ENCODE peak calls at places on chromosomes 3 and 15, in four cellular contexts. One of them, this sample, is unnamed.

GRCh38 chr3:58581328-58582091 is 4.3 kb upstream of the FAM107A start:
- DNase-seq in K562: no peak
- DNase-seq in A549: no peak
- DNase-seq in H1: no peak
- DNase-seq in this sample: no peak

GRCh38 chr3:59191651-59192050 is 141.8 kb upstream of the CFAP20DC start:
- DNase-seq in K562: no peak
- DNase-seq in A549: no peak
- DNase-seq in H1: no peak
- DNase-seq in this sample: no peak

GRCh38 chr3:150385296-150386242 is 22.5 kb upstream of the TSC22D2 start:
- DNase-seq in K562: no peak
- DNase-seq in A549: no peak
- DNase-seq in H1: no peak
- DNase-seq in this sample: no peak

GRCh38 chr15:63350178-63350621 is 31.4 kb downstream of the CA12 start:
- DNase-seq in K562: no peak
- DNase-seq in A549: no peak
- DNase-seq in H1: no peak
- DNase-seq in this sample: no peak

GRCh38 chr3:37762286-37762685 is 99.4 kb upstream of the CTDSPL start:
- DNase-seq in K562: no peak
- DNase-seq in A549: no peak
- DNase-seq in H1: no peak
- DNase-seq in this sample: no peak

GRCh38 chr3:42686832-42687650 is 1.7 kb downstream of the KLHL40 start:
- DNase-seq in K562: no peak
- DNase-seq in A549: no peak
- DNase-seq in H1: no peak
- DNase-seq in this sample: no peak

GRCh38 chr15:50764331-50765201 is 940 bp downstream of the SPPL2A start:
- DNase-seq in K562: no peak
- DNase-seq in A549: no peak
- DNase-seq in H1: no peak
- DNase-seq in this sample: no peak

GRCh38 chr3:44981751-44982150 is 5.7 kb downstream of the EXOSC7 start:
- DNase-seq in K562: no peak
- DNase-seq in A549: no peak
- DNase-seq in H1: no peak
- DNase-seq in this sample: no peak

GRCh38 chr3:62586356-62586755 is 213.0 kb upstream of the FEZF2 start:
- DNase-seq in K562: no peak
- DNase-seq in A549: no peak
- DNase-seq in H1: no peak
- DNase-seq in this sample: no peak

GRCh38 chr15:28021281-28022039 is 77.7 kb downstream of the OCA2 start:
- DNase-seq in K562: peak
- DNase-seq in A549: peak
- DNase-seq in H1: peak
- DNase-seq in this sample: peak

GRCh38 chr15:40397688-40398412 is 7.7 kb upstream of the IVD start:
- DNase-seq in K562: no peak
- DNase-seq in A549: no peak
- DNase-seq in H1: no peak
- DNase-seq in this sample: no peak

GRCh38 chr15:40392986-40393948 is 10.7 kb downstream of the KNSTRN start:
- DNase-seq in K562: no peak
- DNase-seq in A549: no peak
- DNase-seq in H1: no peak
- DNase-seq in this sample: no peak

GRCh38 chr15:40399370-40399769 is 6.2 kb upstream of the IVD start:
- DNase-seq in K562: no peak
- DNase-seq in A549: no peak
- DNase-seq in H1: no peak
- DNase-seq in this sample: no peak

DNA sequence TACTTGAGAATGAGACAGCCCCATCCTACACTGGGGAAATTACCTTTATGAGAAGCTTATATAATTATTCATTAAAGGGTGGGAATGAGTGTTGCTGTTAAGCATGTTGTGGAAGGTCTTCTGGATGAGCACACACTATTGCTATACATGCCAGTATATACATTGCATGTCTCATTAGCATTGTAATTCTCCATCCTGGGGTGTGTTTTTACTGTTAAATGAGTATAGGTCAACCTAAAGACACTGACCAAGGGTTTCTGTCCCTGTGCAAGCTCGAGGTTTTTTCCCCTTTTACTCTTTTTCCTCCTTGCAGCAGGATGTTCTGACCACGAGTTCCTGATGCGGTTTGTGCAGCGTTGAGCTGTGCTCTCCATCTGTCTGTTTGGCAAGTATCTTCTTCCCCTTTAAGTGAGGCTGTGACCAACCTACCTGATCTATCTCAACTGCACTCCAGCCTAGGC is 7.2 kb upstream of the IVD start:
- DNase-seq in K562: no peak
- DNase-seq in A549: no peak
- DNase-seq in H1: no peak
- DNase-seq in this sample: no peak
- TF ChIP-seq PHF8 in K562: no peak
- TF ChIP-seq PHF8 in A549: no peak
- TF ChIP-seq PHF8 in H1: no peak
- TF ChIP-seq PHF8 in this sample: no peak

GRCh38 chr15:69479971-69480370 is 27.4 kb downstream of the RPLP1 start:
- DNase-seq in K562: no peak
- DNase-seq in A549: no peak
- DNase-seq in H1: no peak
- DNase-seq in this sample: no peak

GRCh38 chr15:69482686-69483256 is 30.2 kb downstream of the RPLP1 start:
- DNase-seq in K562: no peak
- DNase-seq in A549: no peak
- DNase-seq in H1: no peak
- DNase-seq in this sample: no peak

GRCh38 chr15:69478259-69478687 is 25.7 kb downstream of the RPLP1 start:
- DNase-seq in K562: peak
- DNase-seq in A549: peak
- DNase-seq in H1: peak
- DNase-seq in this sample: peak

GRCh38 chr15:69484837-69485236 is 32.2 kb downstream of the RPLP1 start:
- DNase-seq in K562: no peak
- DNase-seq in A549: no peak
- DNase-seq in H1: no peak
- DNase-seq in this sample: no peak

DNA sequence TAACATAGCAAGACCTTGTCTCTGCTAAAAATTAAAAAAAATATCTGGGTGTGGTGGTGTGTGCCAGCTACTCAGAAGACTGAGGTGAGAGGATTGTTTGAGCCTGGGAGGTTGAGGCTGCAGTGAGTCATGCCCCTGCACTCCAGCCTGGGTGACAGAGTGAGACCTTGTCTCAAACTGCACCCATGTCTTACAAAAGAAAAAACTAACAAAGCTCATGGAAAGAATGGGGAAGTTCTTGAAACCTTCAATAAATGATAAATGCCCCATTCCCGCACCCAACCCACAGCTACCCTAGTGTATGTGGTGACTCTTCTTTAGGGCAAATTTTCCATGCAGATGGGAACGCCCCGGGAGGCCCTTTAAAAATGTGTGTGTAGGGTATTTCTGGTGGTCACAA is 28.3 kb downstream of the RPLP1 start:
- DNase-seq in K562: no peak
- DNase-seq in A549: no peak
- DNase-seq in H1: no peak
- DNase-seq in this sample: no peak
- TF ChIP-seq PHF8 in K562: no peak
- TF ChIP-seq PHF8 in A549: no peak
- TF ChIP-seq PHF8 in H1: no peak
- TF ChIP-seq PHF8 in this sample: no peak

DNA sequence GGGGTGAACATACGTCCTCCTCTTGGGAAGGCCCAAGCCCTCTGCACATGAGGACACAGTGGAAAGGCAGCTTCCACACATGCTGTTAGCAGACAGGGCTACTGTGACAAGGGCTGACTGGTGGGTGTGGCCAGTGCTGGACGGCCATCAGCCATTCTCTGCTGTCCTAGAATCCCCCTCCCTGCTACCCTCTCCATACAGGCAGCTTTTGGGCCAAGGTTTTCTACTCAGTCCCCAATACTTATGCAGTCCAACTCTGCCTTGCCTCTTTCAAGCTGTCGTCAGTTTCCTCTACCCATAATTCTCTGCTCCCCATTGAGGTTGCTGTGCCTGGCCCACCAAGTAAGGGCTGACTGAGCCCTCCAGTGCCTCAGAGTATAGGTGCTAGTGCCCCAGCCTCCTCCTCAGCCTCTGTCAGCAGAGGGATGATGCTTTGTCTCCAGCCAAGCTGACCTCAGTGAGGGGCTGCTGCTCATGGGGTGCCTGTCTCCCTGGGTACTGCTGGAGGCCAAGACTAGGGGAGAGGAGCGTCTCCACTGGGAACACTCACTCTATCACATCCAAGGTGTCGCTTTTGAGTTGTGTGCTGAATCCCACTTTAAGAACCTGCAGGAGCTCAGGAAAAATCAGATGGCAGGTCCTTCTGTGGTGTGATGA is 2.8 kb downstream of the LOXL1 start:
- DNase-seq in K562: no peak
- DNase-seq in A549: no peak
- DNase-seq in H1: no peak
- DNase-seq in this sample: no peak
- TF ChIP-seq PHF8 in K562: no peak
- TF ChIP-seq PHF8 in A549: no peak
- TF ChIP-seq PHF8 in H1: no peak
- TF ChIP-seq PHF8 in this sample: no peak

GRCh38 chr15:72846027-72846426 is 62.5 kb upstream of the ADPGK start:
- DNase-seq in K562: no peak
- DNase-seq in A549: no peak
- DNase-seq in H1: no peak
- DNase-seq in this sample: no peak

GRCh38 chr15:72844067-72844466 is 60.5 kb upstream of the ADPGK start:
- DNase-seq in K562: no peak
- DNase-seq in A549: no peak
- DNase-seq in H1: no peak
- DNase-seq in this sample: no peak

GRCh38 chr15:72847806-72848205 is 64.2 kb upstream of the ADPGK start:
- DNase-seq in K562: no peak
- DNase-seq in A549: no peak
- DNase-seq in H1: no peak
- DNase-seq in this sample: no peak

GRCh38 chr15:72850833-72851232 is 67.3 kb upstream of the ADPGK start:
- DNase-seq in K562: no peak
- DNase-seq in A549: no peak
- DNase-seq in H1: no peak
- DNase-seq in this sample: no peak

GRCh38 chr15:72847033-72847432 is 63.5 kb upstream of the ADPGK start:
- DNase-seq in K562: no peak
- DNase-seq in A549: no peak
- DNase-seq in H1: no peak
- DNase-seq in this sample: no peak
- TF ChIP-seq PHF8 in K562: no peak
- TF ChIP-seq PHF8 in A549: no peak
- TF ChIP-seq PHF8 in H1: no peak
- TF ChIP-seq PHF8 in this sample: no peak

GRCh38 chr15:31311735-31312134 is 14.9 kb upstream of the KLF13 start:
- DNase-seq in K562: no peak
- DNase-seq in A549: no peak
- DNase-seq in H1: no peak
- DNase-seq in this sample: no peak
- TF ChIP-seq PHF8 in K562: no peak
- TF ChIP-seq PHF8 in A549: no peak
- TF ChIP-seq PHF8 in H1: no peak
- TF ChIP-seq PHF8 in this sample: no peak

GRCh38 chr3:138476526-138476925 is 42.1 kb downstream of the ESYT3 start:
- DNase-seq in K562: no peak
- DNase-seq in A549: no peak
- DNase-seq in H1: no peak
- DNase-seq in this sample: no peak

GRCh38 chr3:138474163-138474562 is 39.7 kb downstream of the ESYT3 start:
- DNase-seq in K562: no peak
- DNase-seq in A549: no peak
- DNase-seq in H1: no peak
- DNase-seq in this sample: no peak

GRCh38 chr3:138477120-138477519 is 42.7 kb downstream of the ESYT3 start:
- DNase-seq in K562: no peak
- DNase-seq in A549: no peak
- DNase-seq in H1: no peak
- DNase-seq in this sample: no peak

GRCh38 chr3:138479355-138479964 is 45.0 kb downstream of the ESYT3 start:
- DNase-seq in K562: peak
- DNase-seq in A549: peak
- DNase-seq in H1: no peak
- DNase-seq in this sample: peak

GRCh38 chr3:138477801-138478200 is 43.4 kb downstream of the ESYT3 start:
- DNase-seq in K562: no peak
- DNase-seq in A549: no peak
- DNase-seq in H1: no peak
- DNase-seq in this sample: no peak
- TF ChIP-seq PHF8 in K562: no peak
- TF ChIP-seq PHF8 in A549: no peak
- TF ChIP-seq PHF8 in H1: no peak
- TF ChIP-seq PHF8 in this sample: no peak

DNA sequence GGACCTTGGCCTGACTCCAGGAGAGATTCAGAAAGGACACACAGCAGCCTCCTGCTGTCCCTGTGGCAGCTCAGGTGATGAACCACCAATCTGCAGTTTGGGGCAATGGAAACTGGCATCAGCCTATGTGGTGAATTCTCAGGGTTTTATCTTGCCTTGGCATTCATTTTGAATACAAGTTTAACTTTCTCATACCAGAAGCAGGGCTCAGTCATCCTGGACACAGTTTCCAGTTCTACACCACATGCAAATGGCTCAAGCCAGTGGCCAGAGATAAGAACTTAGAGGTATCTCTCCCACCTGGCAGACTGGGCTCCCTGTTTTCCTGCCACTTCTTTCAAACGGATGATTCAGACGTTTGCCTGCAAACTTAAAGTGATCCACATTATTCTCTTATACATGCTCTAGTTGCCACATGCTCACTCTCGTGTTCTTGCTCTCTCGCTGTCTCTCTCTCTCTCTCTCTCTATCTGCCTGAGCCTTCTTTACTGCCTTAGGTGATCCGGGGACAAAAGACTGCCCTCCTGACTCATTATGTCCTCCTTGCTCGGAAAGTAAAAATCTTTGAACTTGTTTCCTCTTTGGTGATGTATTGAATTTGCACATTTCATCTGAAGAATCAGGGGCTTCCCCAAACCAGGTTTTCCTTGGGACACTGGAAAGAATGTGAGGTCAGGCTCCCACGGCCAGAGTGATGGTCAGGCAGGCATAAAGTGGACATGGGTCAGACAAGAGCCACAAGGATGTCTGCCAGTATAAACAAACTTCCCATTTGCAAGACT is 99.6 kb upstream of the STT3B start:
- DNase-seq in K562: no peak
- DNase-seq in A549: no peak
- DNase-seq in H1: no peak
- DNase-seq in this sample: no peak
- TF ChIP-seq PHF8 in K562: no peak
- TF ChIP-seq PHF8 in A549: no peak
- TF ChIP-seq PHF8 in H1: no peak
- TF ChIP-seq PHF8 in this sample: no peak

This sample was measured in HepG2.